ENCODE peak calls at places on chromosomes 13 and 19, in five cellular contexts. One of them, this sample, is unnamed.

GRCh38 chr13:113431171-113431570 is 22.1 kb downstream of the ADPRHL1 start:
- DNase-seq in foreskin fibroblast: no peak
- DNase-seq in astrocyte: no peak
- DNase-seq in progenitor cell of endocrine pancreas: no peak
- DNase-seq in HFFc6: no peak
- DNase-seq in this sample: no peak

GRCh38 chr13:85512421-85512820 is 286.8 kb downstream of the SLITRK6 start:
- DNase-seq in HFFc6: no peak
- DNase-seq in astrocyte: no peak
- DNase-seq in foreskin fibroblast: no peak
- DNase-seq in progenitor cell of endocrine pancreas: no peak
- DNase-seq in this sample: no peak

GRCh38 chr19:32598022-32598421 is 17.0 kb downstream of the PDCD5 start:
- DNase-seq in progenitor cell of endocrine pancreas: no peak
- DNase-seq in HFFc6: no peak
- DNase-seq in foreskin fibroblast: no peak
- DNase-seq in astrocyte: no peak
- DNase-seq in this sample: peak

GRCh38 chr19:10884273-10884672 is 12.9 kb downstream of the CARM1 start:
- DNase-seq in foreskin fibroblast: peak
- DNase-seq in progenitor cell of endocrine pancreas: no peak
- DNase-seq in astrocyte: peak
- DNase-seq in HFFc6: peak
- DNase-seq in this sample: no peak

GRCh38 chr13:85520445-85520844 is 278.8 kb downstream of the SLITRK6 start:
- DNase-seq in astrocyte: peak
- DNase-seq in foreskin fibroblast: no peak
- DNase-seq in HFFc6: no peak
- DNase-seq in progenitor cell of endocrine pancreas: no peak
- DNase-seq in this sample: no peak

GRCh38 chr13:97403893-97404683 is 29.9 kb upstream of the RAP2A start:
- DNase-seq in HFFc6: peak
- DNase-seq in foreskin fibroblast: peak
- DNase-seq in astrocyte: no peak
- DNase-seq in progenitor cell of endocrine pancreas: no peak
- DNase-seq in this sample: no peak

GRCh38 chr19:17526922-17527321 is 15.5 kb downstream of the PGLS start:
- DNase-seq in astrocyte: no peak
- DNase-seq in HFFc6: no peak
- DNase-seq in foreskin fibroblast: no peak
- DNase-seq in progenitor cell of endocrine pancreas: no peak
- DNase-seq in this sample: no peak

GRCh38 chr19:29400917-29401711 is 124.7 kb upstream of the VSTM2B start:
- DNase-seq in HFFc6: no peak
- DNase-seq in progenitor cell of endocrine pancreas: no peak
- DNase-seq in foreskin fibroblast: no peak
- DNase-seq in astrocyte: no peak
- DNase-seq in this sample: no peak

GRCh38 chr13:79673310-79673992 is 192.5 kb downstream of the NDFIP2 start:
- DNase-seq in HFFc6: no peak
- DNase-seq in foreskin fibroblast: no peak
- DNase-seq in progenitor cell of endocrine pancreas: no peak
- DNase-seq in astrocyte: no peak
- DNase-seq in this sample: no peak

DNA sequence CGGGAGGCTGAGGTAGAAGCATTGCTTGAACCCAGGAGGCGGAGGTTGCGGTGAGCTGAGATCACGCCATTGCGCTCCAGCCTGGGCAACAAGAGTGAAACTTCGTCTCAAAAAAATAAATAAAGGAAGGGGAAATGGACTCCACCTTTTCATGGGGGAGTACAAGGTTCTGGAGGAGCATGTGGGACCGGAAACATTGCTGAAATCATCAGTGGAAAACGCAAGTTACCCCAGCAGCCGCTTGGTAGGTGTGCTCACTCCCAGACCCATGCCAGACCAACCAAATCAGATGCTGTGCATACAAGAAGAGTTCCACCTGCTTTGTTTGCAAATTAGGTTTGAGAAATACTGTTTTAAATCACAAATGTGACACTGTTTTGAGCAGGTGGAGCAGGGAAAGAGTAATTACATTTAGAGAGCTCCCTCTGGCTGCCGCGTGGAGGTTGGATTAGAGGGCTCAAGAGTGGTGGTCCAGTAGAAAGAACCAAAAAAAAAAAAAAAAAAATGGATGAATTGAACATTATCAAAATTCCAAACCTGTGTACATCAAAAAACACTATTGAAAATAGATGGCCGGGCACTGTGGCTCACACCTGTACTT is 4.9 kb downstream of the ERICH4 start:
- DNase-seq in HFFc6: no peak
- DNase-seq in astrocyte: no peak
- DNase-seq in foreskin fibroblast: no peak
- DNase-seq in progenitor cell of endocrine pancreas: no peak
- DNase-seq in this sample: no peak
- TF ChIP-seq CTCF in HFFc6: peak
- TF ChIP-seq CTCF in astrocyte: no peak
- TF ChIP-seq CTCF in foreskin fibroblast: no peak
- TF ChIP-seq CTCF in progenitor cell of endocrine pancreas: no peak
- TF ChIP-seq CTCF in this sample: no peak

GRCh38 chr19:49194408-49194807 is 36.8 kb downstream of the TRPM4 start:
- DNase-seq in HFFc6: no peak
- DNase-seq in progenitor cell of endocrine pancreas: no peak
- DNase-seq in foreskin fibroblast: no peak
- DNase-seq in astrocyte: no peak
- DNase-seq in this sample: no peak

GRCh38 chr19:49201042-49201441 is 43.5 kb downstream of the TRPM4 start:
- DNase-seq in foreskin fibroblast: no peak
- DNase-seq in astrocyte: no peak
- DNase-seq in progenitor cell of endocrine pancreas: no peak
- DNase-seq in HFFc6: no peak
- DNase-seq in this sample: no peak

GRCh38 chr19:49196527-49197240 is 39.1 kb downstream of the TRPM4 start:
- DNase-seq in HFFc6: no peak
- DNase-seq in foreskin fibroblast: no peak
- DNase-seq in progenitor cell of endocrine pancreas: no peak
- DNase-seq in astrocyte: no peak
- DNase-seq in this sample: no peak

GRCh38 chr19:49205114-49205513 is 47.5 kb downstream of the TRPM4 start:
- DNase-seq in astrocyte: no peak
- DNase-seq in HFFc6: no peak
- DNase-seq in foreskin fibroblast: no peak
- DNase-seq in progenitor cell of endocrine pancreas: no peak
- DNase-seq in this sample: no peak

GRCh38 chr19:49200238-49200862 is 42.8 kb downstream of the TRPM4 start:
- DNase-seq in HFFc6: no peak
- DNase-seq in foreskin fibroblast: no peak
- DNase-seq in astrocyte: no peak
- DNase-seq in progenitor cell of endocrine pancreas: no peak
- DNase-seq in this sample: no peak
- TF ChIP-seq CTCF in HFFc6: no peak
- TF ChIP-seq CTCF in foreskin fibroblast: no peak
- TF ChIP-seq CTCF in astrocyte: no peak
- TF ChIP-seq CTCF in progenitor cell of endocrine pancreas: no peak
- TF ChIP-seq CTCF in this sample: no peak

DNA sequence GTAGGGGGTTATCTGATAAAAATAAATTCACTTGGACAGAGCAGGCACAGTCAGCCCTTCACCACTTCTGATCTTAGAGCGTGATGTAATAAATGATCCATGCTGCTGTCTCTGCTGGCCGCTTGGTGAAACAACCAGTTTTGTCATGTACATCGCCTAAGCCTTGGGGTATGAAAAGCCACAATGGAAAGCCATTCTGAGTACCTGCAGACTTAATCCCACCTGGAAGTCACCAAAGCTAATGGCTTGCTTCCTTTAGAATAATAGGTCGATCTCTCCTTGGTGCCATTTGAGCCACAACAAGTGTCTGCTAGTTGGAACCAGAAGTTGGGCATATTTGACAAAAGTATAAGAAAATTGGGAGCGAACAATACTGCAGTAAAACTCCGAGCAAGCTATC is 1649.7 kb upstream of the SPRY2 start:
- DNase-seq in foreskin fibroblast: no peak
- DNase-seq in astrocyte: no peak
- DNase-seq in HFFc6: no peak
- DNase-seq in progenitor cell of endocrine pancreas: no peak
- DNase-seq in this sample: no peak
- TF ChIP-seq CTCF in foreskin fibroblast: no peak
- TF ChIP-seq CTCF in astrocyte: no peak
- TF ChIP-seq CTCF in HFFc6: no peak
- TF ChIP-seq CTCF in progenitor cell of endocrine pancreas: no peak
- TF ChIP-seq CTCF in this sample: no peak

GRCh38 chr19:1742989-1743696 is 10.2 kb upstream of the ONECUT3 start:
- DNase-seq in astrocyte: no peak
- DNase-seq in foreskin fibroblast: no peak
- DNase-seq in HFFc6: no peak
- DNase-seq in progenitor cell of endocrine pancreas: no peak
- DNase-seq in this sample: no peak

GRCh38 chr19:1746401-1747284 is 6.7 kb upstream of the ONECUT3 start:
- DNase-seq in foreskin fibroblast: no peak
- DNase-seq in HFFc6: peak
- DNase-seq in progenitor cell of endocrine pancreas: no peak
- DNase-seq in astrocyte: peak
- DNase-seq in this sample: no peak

GRCh38 chr19:1745589-1746031 is 7.7 kb upstream of the ONECUT3 start:
- DNase-seq in progenitor cell of endocrine pancreas: no peak
- DNase-seq in HFFc6: no peak
- DNase-seq in foreskin fibroblast: no peak
- DNase-seq in astrocyte: no peak
- DNase-seq in this sample: no peak

GRCh38 chr19:1744133-1744665 is 9.1 kb upstream of the ONECUT3 start:
- DNase-seq in foreskin fibroblast: no peak
- DNase-seq in HFFc6: no peak
- DNase-seq in progenitor cell of endocrine pancreas: no peak
- DNase-seq in astrocyte: no peak
- DNase-seq in this sample: no peak

GRCh38 chr19:1744822-1745563 is 8.3 kb upstream of the ONECUT3 start:
- DNase-seq in HFFc6: no peak
- DNase-seq in astrocyte: no peak
- DNase-seq in foreskin fibroblast: no peak
- DNase-seq in progenitor cell of endocrine pancreas: no peak
- DNase-seq in this sample: no peak
- TF ChIP-seq CTCF in HFFc6: peak
- TF ChIP-seq CTCF in astrocyte: no peak
- TF ChIP-seq CTCF in foreskin fibroblast: no peak
- TF ChIP-seq CTCF in progenitor cell of endocrine pancreas: no peak
- TF ChIP-seq CTCF in this sample: no peak

DNA sequence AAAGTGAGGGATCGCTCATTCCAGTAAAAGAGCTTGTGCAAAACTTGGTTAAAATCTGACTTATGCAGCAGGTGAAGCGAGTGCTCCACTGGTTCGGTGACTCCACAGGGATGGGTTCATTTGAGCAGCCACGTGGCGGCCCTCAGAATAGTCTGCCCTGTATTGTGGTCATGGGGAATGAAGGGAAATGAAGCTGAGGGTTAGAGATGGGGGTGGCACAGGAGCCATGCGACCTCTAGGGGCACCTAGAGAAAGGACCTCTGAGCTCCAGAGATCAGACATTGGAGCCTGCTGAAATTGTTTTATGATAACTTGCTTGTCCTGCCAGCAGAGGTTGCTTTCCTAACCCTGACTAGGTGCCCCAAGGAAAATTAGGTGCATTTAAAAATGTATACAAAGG is 26.6 kb downstream of the CBY2 start:
- DNase-seq in HFFc6: no peak
- DNase-seq in astrocyte: no peak
- DNase-seq in foreskin fibroblast: no peak
- DNase-seq in progenitor cell of endocrine pancreas: no peak
- DNase-seq in this sample: no peak
- TF ChIP-seq CTCF in HFFc6: peak
- TF ChIP-seq CTCF in astrocyte: no peak
- TF ChIP-seq CTCF in foreskin fibroblast: no peak
- TF ChIP-seq CTCF in progenitor cell of endocrine pancreas: peak
- TF ChIP-seq CTCF in this sample: peak

DNA sequence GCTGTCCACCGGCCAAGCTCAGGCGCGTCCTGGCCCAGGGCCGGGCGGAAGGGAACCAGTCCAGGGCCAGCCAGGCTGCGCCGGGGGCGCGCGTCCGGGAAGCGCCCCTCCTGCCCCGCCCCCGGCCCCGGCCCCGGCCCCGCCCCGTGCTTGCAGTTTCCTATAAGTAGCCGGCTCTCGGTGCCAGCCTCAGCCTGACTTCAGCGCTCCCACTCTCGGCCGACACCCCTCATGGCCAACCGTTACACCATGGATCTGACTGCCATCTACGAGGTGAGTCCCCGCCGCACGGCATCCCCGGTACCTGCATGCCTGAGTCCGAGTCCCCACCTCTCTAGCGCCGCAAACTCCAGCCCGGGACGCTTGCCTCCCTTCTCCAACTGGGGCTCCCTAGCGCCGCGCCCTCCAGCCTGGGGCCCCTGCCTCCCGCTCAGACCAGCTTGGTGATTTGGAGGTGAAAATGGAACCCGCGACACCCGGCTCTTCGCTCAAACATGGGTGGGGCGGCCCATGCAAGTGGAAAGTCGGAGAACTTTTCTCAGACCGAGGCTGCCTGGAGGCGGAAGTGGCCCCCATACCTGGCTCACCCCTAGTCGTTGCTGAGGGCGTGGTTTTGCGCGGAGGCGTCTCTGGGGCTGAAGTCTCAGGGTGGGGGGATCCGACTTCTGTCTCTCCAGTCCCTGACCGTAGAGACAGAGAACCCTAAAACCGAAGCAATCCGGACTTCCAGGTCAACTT is at the start of gene ZFP36:
- DNase-seq in progenitor cell of endocrine pancreas: peak
- DNase-seq in foreskin fibroblast: peak
- DNase-seq in HFFc6: peak
- DNase-seq in astrocyte: no peak
- DNase-seq in this sample: peak
- TF ChIP-seq CTCF in progenitor cell of endocrine pancreas: peak
- TF ChIP-seq CTCF in foreskin fibroblast: no peak
- TF ChIP-seq CTCF in HFFc6: no peak
- TF ChIP-seq CTCF in astrocyte: no peak
- TF ChIP-seq CTCF in this sample: no peak

GRCh38 chr19:14735915-14736314 is 42.4 kb downstream of the ADGRE2 start:
- DNase-seq in astrocyte: no peak
- DNase-seq in progenitor cell of endocrine pancreas: no peak
- DNase-seq in foreskin fibroblast: no peak
- DNase-seq in HFFc6: no peak
- DNase-seq in this sample: no peak
- TF ChIP-seq CTCF in astrocyte: no peak
- TF ChIP-seq CTCF in progenitor cell of endocrine pancreas: no peak
- TF ChIP-seq CTCF in foreskin fibroblast: no peak
- TF ChIP-seq CTCF in HFFc6: no peak
- TF ChIP-seq CTCF in this sample: no peak

GRCh38 chr19:46753420-46754155 is 7.3 kb upstream of the STRN4 start:
- DNase-seq in astrocyte: no peak
- DNase-seq in progenitor cell of endocrine pancreas: no peak
- DNase-seq in HFFc6: no peak
- DNase-seq in foreskin fibroblast: no peak
- DNase-seq in this sample: no peak
- TF ChIP-seq CTCF in astrocyte: peak
- TF ChIP-seq CTCF in progenitor cell of endocrine pancreas: peak
- TF ChIP-seq CTCF in HFFc6: peak
- TF ChIP-seq CTCF in foreskin fibroblast: peak
- TF ChIP-seq CTCF in this sample: peak

DNA sequence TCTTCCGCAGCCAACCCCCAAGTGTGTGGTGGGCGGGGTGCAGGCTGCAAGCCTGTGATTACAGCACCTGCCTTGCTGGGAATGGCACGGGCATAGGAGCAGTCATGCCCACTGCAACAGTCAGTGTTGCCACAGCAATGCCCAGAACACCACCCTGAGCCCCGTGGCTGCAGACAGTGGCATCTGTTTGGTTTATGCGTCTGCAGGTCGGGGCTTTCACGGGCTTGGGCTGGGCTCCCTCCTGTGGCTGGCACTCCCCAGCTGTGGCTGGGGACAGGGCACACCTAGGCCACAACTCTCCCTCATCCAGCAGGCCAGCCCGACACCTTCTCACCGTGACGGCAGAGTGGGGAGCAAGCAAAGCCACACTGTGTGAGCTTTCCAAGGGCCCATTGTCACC is 115.3 kb upstream of the C1QTNF9B start:
- DNase-seq in foreskin fibroblast: no peak
- DNase-seq in HFFc6: no peak
- DNase-seq in astrocyte: no peak
- DNase-seq in progenitor cell of endocrine pancreas: no peak
- DNase-seq in this sample: no peak
- TF ChIP-seq CTCF in foreskin fibroblast: no peak
- TF ChIP-seq CTCF in HFFc6: no peak
- TF ChIP-seq CTCF in astrocyte: no peak
- TF ChIP-seq CTCF in progenitor cell of endocrine pancreas: no peak
- TF ChIP-seq CTCF in this sample: no peak